ENCODE peak calls at places on chromosome 7, in seven cellular contexts. Y, M, N, I, D, Z and J are unnamed samples.

GRCh38 chr7:106442476-106442875 is 157.7 kb upstream of the NAMPT start:
- DNase-seq in Y (no peak), M (no peak), N (no peak), I (no peak), D (no peak), Z (no peak), J (no peak)

GRCh38 chr7:14596421-14596820 is 306.1 kb downstream of the DGKB start:
- DNase-seq in Y (no peak), M (no peak), N (no peak), I (no peak), D (no peak), Z (no peak), J (no peak)

GRCh38 chr7:3510101-3511020 is 209.3 kb downstream of the SDK1 start:
- DNase-seq in Y (no peak), M (no peak), N (no peak), I (no peak), D (no peak), Z (peak), J (no peak)

GRCh38 chr7:116571037-116571436 is 46.2 kb downstream of the CAV1 start:
- DNase-seq in Y (no peak), M (no peak), N (no peak), I (no peak), D (peak), Z (no peak), J (no peak)

GRCh38 chr7:1227071-1227804 is 5.4 kb upstream of the UNCX start:
- DNase-seq in Y (no peak), M (no peak), N (no peak), I (no peak), D (no peak), Z (no peak), J (no peak)

GRCh38 chr7:140230517-140230861 is 53.7 kb upstream of the KDM7A start:
- DNase-seq in Y (no peak), M (peak), N (no peak), I (no peak), D (no peak), Z (no peak), J (no peak)

GRCh38 chr7:90952649-90952991 is 311.6 kb upstream of the FZD1 start:
- DNase-seq in Y (no peak), M (no peak), N (no peak), I (no peak), D (no peak), Z (no peak), J (no peak)

GRCh38 chr7:55427800-55428199 is 62.7 kb downstream of the LANCL2 start:
- DNase-seq in Y (no peak), M (no peak), N (no peak), I (no peak), D (no peak), Z (no peak), J (no peak)

GRCh38 chr7:71735961-71736556 is 604.1 kb downstream of the GALNT17 start:
- DNase-seq in Y (peak), M (peak), N (peak), I (peak), D (peak), Z (peak), J (no peak)

GRCh38 chr7:1591396-1591795 is 21.6 kb upstream of the PSMG3 start:
- DNase-seq in Y (no peak), M (no peak), N (no peak), I (no peak), D (no peak), Z (no peak), J (no peak)

GRCh38 chr7:104627516-104627915 is 299.1 kb downstream of the LHFPL3 start:
- DNase-seq in Y (peak), M (no peak), N (no peak), I (no peak), D (no peak), Z (peak), J (no peak)

GRCh38 chr7:100705341-100705752 is 574 bp upstream of the POP7 start:
- DNase-seq in Y (peak), M (peak), N (no peak), I (peak), D (no peak), Z (peak), J (peak)

GRCh38 chr7:83413425-83413824 is 235.5 kb downstream of the SEMA3E start:
- DNase-seq in Y (no peak), M (no peak), N (no peak), I (no peak), D (no peak), Z (no peak), J (no peak)

GRCh38 chr7:98713411-98713810 is 96.3 kb downstream of the NPTX2 start:
- DNase-seq in Y (no peak), M (no peak), N (no peak), I (no peak), D (no peak), Z (no peak), J (no peak)

GRCh38 chr7:156999611-157000046 is 10.8 kb downstream of the MNX1 start:
- DNase-seq in Y (peak), M (no peak), N (no peak), I (no peak), D (no peak), Z (no peak), J (no peak)

GRCh38 chr7:158587425-158588084 is at the start of gene PTPRN2:
- DNase-seq in Y (peak), M (peak), N (peak), I (no peak), D (no peak), Z (no peak), J (peak)

GRCh38 chr7:3159039-3159438 is 115.4 kb upstream of the CARD11 start:
- DNase-seq in Y (no peak), M (no peak), N (no peak), I (no peak), D (no peak), Z (no peak), J (no peak)

GRCh38 chr7:50682079-50682478 is 100.6 kb downstream of the GRB10 start:
- DNase-seq in Y (no peak), M (no peak), N (no peak), I (no peak), D (no peak), Z (no peak), J (no peak)

GRCh38 chr7:96174812-96175211 is 147.1 kb downstream of the SLC25A13 start:
- DNase-seq in Y (no peak), M (no peak), N (no peak), I (no peak), D (no peak), Z (no peak), J (no peak)

GRCh38 chr7:83468251-83468739 is 180.6 kb downstream of the SEMA3E start:
- DNase-seq in Y (peak), M (no peak), N (peak), I (peak), D (peak), Z (no peak), J (peak)

GRCh38 chr7:18361756-18362155 is 133.8 kb upstream of the HDAC9 start:
- DNase-seq in Y (no peak), M (no peak), N (no peak), I (no peak), D (no peak), Z (no peak), J (no peak)

GRCh38 chr7:12369700-12370099 is 34.0 kb downstream of the VWDE start:
- DNase-seq in Y (no peak), M (no peak), N (no peak), I (no peak), D (no peak), Z (no peak), J (no peak)

GRCh38 chr7:43646603-43647313 is 63.9 kb downstream of the STK17A start:
- DNase-seq in Y (no peak), M (no peak), N (no peak), I (no peak), D (no peak), Z (peak), J (no peak)

GRCh38 chr7:80843018-80843671 is 75.7 kb downstream of the SEMA3C start:
- DNase-seq in Y (no peak), M (no peak), N (no peak), I (no peak), D (no peak), Z (no peak), J (no peak)

GRCh38 chr7:3103614-3104399 is 60.1 kb upstream of the CARD11 start:
- DNase-seq in Y (no peak), M (no peak), N (no peak), I (no peak), D (no peak), Z (no peak), J (no peak)

GRCh38 chr7:116395125-116395791 is 104.3 kb upstream of the CAV2 start:
- DNase-seq in Y (no peak), M (no peak), N (peak), I (peak), D (peak), Z (no peak), J (no peak)

GRCh38 chr7:33089142-33089541 is 20.1 kb downstream of the RP9 start:
- DNase-seq in Y (no peak), M (no peak), N (no peak), I (no peak), D (no peak), Z (no peak), J (no peak)

GRCh38 chr7:146366938-146367337 is 250.3 kb downstream of the CNTNAP2 start:
- DNase-seq in Y (no peak), M (no peak), N (no peak), I (no peak), D (peak), Z (no peak), J (no peak)

GRCh38 chr7:43591551-43592180 is 8.8 kb downstream of the STK17A start:
- DNase-seq in Y (no peak), M (no peak), N (no peak), I (no peak), D (peak), Z (no peak), J (no peak)

GRCh38 chr7:155450828-155451521 is 7.0 kb upstream of the EN2 start:
- DNase-seq in Y (no peak), M (no peak), N (no peak), I (no peak), D (no peak), Z (no peak), J (no peak)

GRCh38 chr7:102424787-102425218 is 8.6 kb upstream of the ORAI2 start:
- DNase-seq in Y (no peak), M (no peak), N (no peak), I (no peak), D (no peak), Z (peak), J (no peak)

GRCh38 chr7:42932861-42933591 is 850 bp downstream of the MRPL32 start:
- DNase-seq in Y (peak), M (no peak), N (no peak), I (no peak), D (no peak), Z (peak), J (no peak)

GRCh38 chr7:117127585-117128168 is 174.4 kb downstream of the ST7 start:
- DNase-seq in Y (no peak), M (peak), N (peak), I (peak), D (no peak), Z (peak), J (no peak)

DNA sequence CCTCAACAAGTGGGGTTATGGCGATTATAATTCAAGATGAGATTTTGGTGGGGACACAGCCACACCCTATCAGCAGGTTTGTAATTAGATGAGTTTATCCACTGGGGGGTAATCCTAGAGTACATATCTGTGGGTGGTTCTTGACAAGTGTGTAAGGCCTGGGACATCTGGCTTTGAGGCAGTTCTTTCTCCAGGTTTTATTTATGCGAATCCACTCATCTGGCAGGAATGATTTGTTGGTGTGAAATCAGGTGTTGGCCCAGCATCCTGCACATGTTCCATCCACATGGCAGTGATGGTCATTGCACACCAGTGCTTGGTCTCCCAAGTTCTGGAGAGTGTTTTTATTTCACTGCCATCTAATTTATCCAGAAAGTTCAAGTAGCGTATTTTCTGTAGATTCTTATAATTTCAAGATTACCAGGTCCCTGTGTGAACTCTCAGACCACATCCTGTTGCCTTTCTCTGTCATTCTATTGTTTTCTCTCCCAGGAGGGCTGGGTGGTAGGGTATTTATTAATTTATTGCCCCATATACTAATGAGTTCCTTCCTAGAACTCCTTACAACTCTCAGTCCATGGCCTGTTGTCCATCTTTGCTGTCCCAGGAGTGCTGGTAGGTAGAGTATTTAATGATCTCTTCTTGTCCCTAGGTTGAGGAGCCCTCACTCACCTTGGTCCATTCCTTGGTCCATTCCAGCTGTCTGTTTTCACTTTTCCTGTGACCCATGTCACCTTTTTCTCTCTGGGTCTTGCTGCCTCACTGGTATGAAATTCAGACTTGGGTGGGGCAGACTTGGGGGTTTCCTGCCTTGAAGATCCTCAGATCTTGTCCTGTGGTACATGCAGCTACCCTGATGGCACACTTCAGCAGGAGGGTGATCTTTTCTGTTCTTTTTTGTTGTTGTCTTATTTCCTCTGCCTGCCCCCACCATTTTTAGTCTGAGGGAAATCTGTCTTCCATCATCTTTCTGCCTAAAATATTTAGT is 10.5 kb downstream of the RALA start:
- DNase-seq in Y (no peak), M (peak), N (no peak), I (no peak), D (no peak), Z (no peak), J (no peak)
- H3K27ac ChIP-seq in Y (no peak), M (peak), N (no peak), I (no peak), D (no peak), Z (no peak), J (no peak)

GRCh38 chr7:68936501-68936900 is 661.8 kb upstream of the AUTS2 start:
- DNase-seq in Y (no peak), M (no peak), N (no peak), I (no peak), D (no peak), Z (no peak), J (no peak)
- H3K27ac ChIP-seq in Y (no peak), M (no peak), N (no peak), I (no peak), D (no peak), Z (no peak), J (no peak)

GRCh38 chr7:149469806-149470205 is 8.9 kb upstream of the ZNF777 start:
- DNase-seq in Y (no peak), M (no peak), N (no peak), I (no peak), D (no peak), Z (no peak), J (no peak)

GRCh38 chr7:149473251-149473650 is 12.4 kb upstream of the ZNF777 start:
- DNase-seq in Y (no peak), M (no peak), N (no peak), I (no peak), D (no peak), Z (no peak), J (no peak)

GRCh38 chr7:149468208-149468607 is 7.3 kb upstream of the ZNF777 start:
- DNase-seq in Y (no peak), M (no peak), N (no peak), I (no peak), D (no peak), Z (no peak), J (no peak)

GRCh38 chr7:149474309-149475120 is 13.7 kb upstream of the ZNF777 start:
- DNase-seq in Y (no peak), M (no peak), N (no peak), I (no peak), D (no peak), Z (no peak), J (no peak)

GRCh38 chr7:149471289-149471953 is 10.6 kb upstream of the ZNF777 start:
- DNase-seq in Y (no peak), M (no peak), N (no peak), I (no peak), D (no peak), Z (no peak), J (no peak)
- H3K27ac ChIP-seq in Y (no peak), M (no peak), N (no peak), I (no peak), D (no peak), Z (no peak), J (no peak)

DNA sequence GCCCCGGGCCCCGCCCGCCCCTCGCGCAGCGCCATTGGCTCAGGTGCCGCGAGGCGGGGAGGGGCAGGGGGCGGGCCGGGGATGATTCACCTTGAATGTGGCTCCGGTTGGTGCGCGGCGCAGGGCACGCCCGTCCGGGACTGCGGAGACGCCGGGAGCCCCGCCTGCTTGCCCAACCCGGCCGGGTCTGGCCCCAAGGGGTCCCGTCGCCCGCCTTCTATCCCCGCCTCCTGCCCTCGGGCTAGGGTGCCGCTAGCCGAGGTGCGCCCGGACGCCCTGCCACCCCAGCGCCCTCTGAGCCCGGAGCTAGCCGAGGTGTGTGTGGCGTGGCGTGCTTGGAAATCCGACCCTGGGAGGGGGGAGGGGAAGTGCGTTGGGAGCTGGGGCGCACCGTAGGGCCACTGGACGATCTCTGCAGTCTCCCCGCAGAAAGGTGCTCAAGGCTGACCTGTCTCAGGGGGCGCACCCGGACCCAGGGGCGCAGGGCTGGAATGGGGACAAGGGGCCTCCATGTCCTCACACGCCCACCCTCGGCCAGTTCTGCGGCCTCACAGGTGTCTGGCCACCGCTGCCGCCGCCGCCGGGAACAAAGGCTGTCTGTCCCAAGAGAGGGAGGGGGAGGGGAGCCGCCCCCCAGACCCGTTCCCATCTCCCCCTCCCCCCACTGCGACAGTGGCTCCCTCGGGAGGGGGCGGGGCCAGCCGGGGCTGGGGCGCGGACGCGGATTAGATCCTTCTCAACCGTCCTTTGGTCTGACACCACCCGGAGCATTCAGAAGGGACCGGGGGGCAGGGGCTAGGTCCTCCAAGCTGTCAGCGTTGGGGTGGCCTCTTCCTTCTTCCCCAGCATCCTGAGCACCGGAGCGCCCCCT is 169.0 kb downstream of the NRF1 start:
- DNase-seq in Y (peak), M (peak), N (no peak), I (peak), D (peak), Z (peak), J (no peak)
- H3K27ac ChIP-seq in Y (peak), M (no peak), N (no peak), I (peak), D (peak), Z (no peak), J (no peak)

GRCh38 chr7:75924884-75925283 is 9.9 kb downstream of the POR start:
- DNase-seq in Y (no peak), M (no peak), N (no peak), I (no peak), D (no peak), Z (no peak), J (no peak)

GRCh38 chr7:75925717-75926435 is 10.9 kb downstream of the POR start:
- DNase-seq in Y (no peak), M (no peak), N (no peak), I (no peak), D (no peak), Z (no peak), J (peak)

GRCh38 chr7:75924251-75924650 is 9.3 kb downstream of the POR start:
- DNase-seq in Y (no peak), M (no peak), N (no peak), I (no peak), D (no peak), Z (no peak), J (no peak)

GRCh38 chr7:75931676-75932075 is 16.7 kb downstream of the POR start:
- DNase-seq in Y (no peak), M (no peak), N (no peak), I (no peak), D (no peak), Z (no peak), J (no peak)

DNA sequence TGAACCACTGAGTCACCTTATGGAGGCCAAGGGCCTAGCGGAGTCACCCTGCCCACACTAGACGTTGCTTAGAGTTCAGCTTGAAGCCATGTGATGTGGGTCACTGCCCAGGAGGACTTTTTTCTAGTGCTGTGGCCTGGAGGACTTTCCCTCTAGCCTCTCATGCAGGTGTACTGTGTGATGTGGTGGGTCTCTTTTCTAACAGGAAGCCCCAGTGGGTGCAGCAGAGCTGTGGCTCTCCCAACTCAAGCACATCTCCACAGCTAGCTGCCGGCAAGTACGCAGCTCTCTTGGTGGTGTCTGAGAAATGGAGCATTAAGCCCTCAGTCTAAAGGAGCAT is 13.6 kb downstream of the POR start:
- DNase-seq in Y (no peak), M (peak), N (no peak), I (no peak), D (no peak), Z (no peak), J (no peak)
- H3K27ac ChIP-seq in Y (no peak), M (no peak), N (no peak), I (no peak), D (no peak), Z (no peak), J (no peak)

GRCh38 chr7:82317257-82317721 is 126.3 kb downstream of the CACNA2D1 start:
- DNase-seq in Y (no peak), M (no peak), N (no peak), I (no peak), D (no peak), Z (no peak), J (no peak)
- H3K27ac ChIP-seq in Y (no peak), M (no peak), N (no peak), I (no peak), D (no peak), Z (no peak), J (no peak)

DNA sequence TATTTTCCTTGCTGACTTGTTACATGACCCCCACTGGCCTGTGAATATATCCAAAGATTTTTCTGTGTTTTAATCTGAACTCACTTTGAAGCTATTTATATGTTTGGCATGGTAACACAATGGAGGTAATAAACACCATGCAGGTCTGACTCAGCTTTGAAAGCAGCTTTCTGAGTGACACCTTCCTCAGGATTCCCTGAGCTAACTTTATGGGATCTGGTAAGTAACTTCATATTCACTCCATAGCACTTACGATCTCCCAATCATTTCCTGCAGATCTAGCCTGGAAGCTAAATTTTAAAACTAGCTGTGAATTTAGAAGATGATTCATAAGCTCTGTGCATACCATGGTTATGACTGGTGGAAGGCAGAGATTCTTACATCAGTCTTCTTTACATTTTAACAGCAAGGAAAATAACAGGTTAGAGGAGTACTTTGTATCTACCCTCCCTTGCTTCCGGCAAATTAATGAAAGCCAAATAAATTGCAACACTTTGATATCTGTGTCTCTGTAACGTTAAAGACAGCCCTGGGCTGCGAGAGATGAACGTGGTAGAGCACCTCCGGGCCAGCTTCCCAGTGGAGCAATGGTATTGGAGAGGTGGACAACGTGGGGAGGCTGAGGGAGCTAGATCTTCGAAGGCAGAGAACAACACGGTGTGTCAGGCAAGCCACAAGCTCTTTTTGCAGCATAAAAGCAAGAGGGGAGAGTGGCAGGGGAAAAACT is 170.2 kb upstream of the KLF14 start:
- DNase-seq in Y (no peak), M (no peak), N (peak), I (peak), D (peak), Z (no peak), J (no peak)
- H3K27ac ChIP-seq in Y (no peak), M (no peak), N (peak), I (peak), D (peak), Z (no peak), J (peak)